ENCODE peak calls at places on chromosome 21, in eight cellular contexts. A is small intestine; Q is CD4-positive, CD25-positive, alpha-beta regulatory T cell; X is left ventricle myocardium inferior; E is CD4-positive, alpha-beta memory T cell; V is heart right ventricle; T is upper lobe of right lung; W is uterus. S is an unnamed sample. For H3K27me3, the result is how much of the 10 kb centered on the place peaks cover.

GRCh38 chr21:17472592-17473271 is 40.1 kb upstream of the CXADR start:
- DNase-seq in A (peak), W (no peak), Q (no peak), V (no peak), E (no peak), T (no peak), X (no peak), S (no peak)

GRCh38 chr21:25561668-25562641 is 45.3 kb downstream of the MRPL39 start:
- DNase-seq in X (peak), Q (peak), E (peak), T (peak), W (peak), V (peak), A (peak), S (peak)

GRCh38 chr21:36178349-36178748 is 21.7 kb downstream of the DOP1B start:
- DNase-seq in W (no peak), T (no peak), Q (no peak), X (no peak), E (no peak), A (no peak), V (no peak), S (no peak)

GRCh38 chr21:17660862-17661261 is 48.2 kb upstream of the BTG3 start:
- DNase-seq in E (no peak), T (no peak), A (peak), V (no peak), X (no peak), Q (no peak), W (no peak), S (no peak)

GRCh38 chr21:35153671-35154070 is 104.6 kb upstream of the RUNX1 start:
- DNase-seq in Q (no peak), A (no peak), E (no peak), X (no peak), W (no peak), V (no peak), T (no peak), S (no peak)

GRCh38 chr21:39220150-39220549 is 36.9 kb upstream of the PSMG1 start:
- DNase-seq in Q (no peak), V (no peak), T (no peak), X (no peak), E (no peak), A (no peak), W (no peak), S (no peak)

GRCh38 chr21:31490471-31490870 is 146.4 kb upstream of the TIAM1 start:
- DNase-seq in V (no peak), Q (peak), A (no peak), T (no peak), E (no peak), X (no peak), W (no peak), S (no peak)

GRCh38 chr21:40186036-40186435 is 318.8 kb downstream of the PCP4 start:
- DNase-seq in V (no peak), Q (no peak), T (no peak), X (no peak), E (no peak), W (no peak), A (no peak), S (no peak)

GRCh38 chr21:40839551-40839950 is 7.4 kb downstream of the DSCAM start:
- DNase-seq in Q (no peak), V (no peak), A (no peak), T (no peak), W (no peak), E (no peak), X (no peak), S (no peak)

GRCh38 chr21:38223893-38224540 is 32.8 kb upstream of the KCNJ15 start:
- DNase-seq in Q (peak), E (no peak), T (no peak), W (no peak), A (no peak), V (no peak), X (no peak), S (no peak)

GRCh38 chr21:36854391-36854790 is 112.1 kb downstream of the HLCS start:
- DNase-seq in E (no peak), V (no peak), T (no peak), W (no peak), A (peak), X (no peak), Q (peak), S (no peak)

GRCh38 chr21:39631842-39632577 is 19.3 kb downstream of the B3GALT5 start:
- DNase-seq in V (no peak), A (peak), T (no peak), E (no peak), W (no peak), Q (no peak), X (no peak), S (no peak)

GRCh38 chr21:30102881-30103280 is 63.7 kb downstream of the CLDN17 start:
- DNase-seq in W (no peak), Q (no peak), V (no peak), E (no peak), A (no peak), X (no peak), T (no peak), S (no peak)

GRCh38 chr21:39976805-39977204 is 109.6 kb downstream of the PCP4 start:
- DNase-seq in Q (no peak), V (no peak), A (no peak), W (no peak), E (no peak), X (no peak), T (no peak), S (no peak)

GRCh38 chr21:45869121-45870007 is 112.2 kb upstream of the COL6A1 start:
- DNase-seq in T (no peak), A (no peak), X (no peak), W (no peak), V (no peak), Q (no peak), E (no peak), S (no peak)
- H3K27me3 ChIP-seq in T (under half), A (under half), X (half or more), W (under half), V (under half), Q (under half), E (under half), S (under half)

GRCh38 chr21:42655797-42656770 is 2.7 kb downstream of the PDE9A start:
- DNase-seq in E (no peak), X (no peak), A (peak), T (no peak), V (no peak), Q (no peak), W (no peak), S (no peak)
- H3K4me3 ChIP-seq in E (no peak), X (peak), A (peak), T (no peak), V (no peak), Q (no peak), W (no peak), S (no peak)

GRCh38 chr21:44658913-44659595 is 1.3 kb downstream of the KRTAP12-3 start:
- DNase-seq in A (peak), W (no peak), T (no peak), Q (peak), E (peak), X (no peak), V (no peak), S (no peak)
- H3K27ac ChIP-seq in A (no peak), W (no peak), T (no peak), Q (no peak), E (peak), X (no peak), V (no peak), S (no peak)

DNA sequence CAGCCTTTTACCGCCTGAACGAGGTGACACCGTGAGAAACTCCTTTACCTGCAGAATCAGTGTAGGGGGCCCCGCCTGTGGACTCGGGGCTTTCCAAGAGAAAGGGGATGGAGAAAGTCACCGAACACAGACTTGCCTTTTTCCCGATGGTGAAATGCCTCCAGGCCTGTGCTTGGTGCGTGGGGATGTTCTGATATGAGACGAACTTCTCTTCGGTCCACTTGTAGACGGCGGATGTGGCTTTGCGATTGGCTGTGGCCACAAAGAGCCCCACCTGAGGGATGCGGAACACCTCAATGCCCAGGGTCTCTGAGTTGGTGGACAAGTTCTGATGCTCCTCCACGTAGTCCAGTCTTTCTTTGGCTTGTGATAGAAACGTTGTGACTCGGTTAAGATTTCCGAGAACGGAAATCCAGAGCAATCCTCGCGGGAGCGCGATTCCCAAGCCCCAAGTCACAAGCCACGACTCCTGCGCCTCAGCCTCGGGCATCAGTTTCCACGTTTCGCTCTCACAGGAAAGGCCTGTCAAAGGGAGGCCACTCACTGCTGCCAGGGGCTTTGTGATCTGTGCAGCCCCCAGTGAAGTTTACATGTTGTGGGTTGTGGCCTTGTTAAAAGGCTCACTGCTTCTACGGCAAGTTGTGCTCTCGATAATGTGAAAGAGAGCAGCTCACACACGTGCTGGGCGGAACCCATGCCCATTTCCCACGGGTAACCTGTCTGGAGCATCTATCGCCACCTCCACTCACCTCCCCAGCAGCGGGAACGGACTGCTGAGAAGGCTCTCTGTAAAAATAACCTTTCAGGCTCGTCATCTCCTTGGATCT is 12.6 kb downstream of the KRTAP10-1 start:
- DNase-seq in T (peak), A (no peak), Q (no peak), X (peak), V (no peak), W (peak), E (no peak), S (peak)
- H3K27me3 ChIP-seq in T (under half), A (under half), Q (under half), X (under half), V (under half), W (under half), E (under half), S (under half)

GRCh38 chr21:14602418-14602987 is 56.4 kb upstream of the SAMSN1 start:
- DNase-seq in W (no peak), X (no peak), Q (peak), A (peak), E (no peak), T (no peak), V (no peak), S (no peak)
- H3K4me3 ChIP-seq in W (no peak), X (no peak), Q (peak), A (no peak), E (no peak), T (peak), V (no peak), S (peak)

GRCh38 chr21:42673633-42674328 is 20.4 kb downstream of the PDE9A start:
- DNase-seq in Q (no peak), E (no peak), T (no peak), X (no peak), W (no peak), A (no peak), V (no peak), S (no peak)
- H3K27ac ChIP-seq in Q (no peak), E (no peak), T (no peak), X (peak), W (peak), A (no peak), V (peak), S (no peak)